ENCODE peak calls at places on chromosomes 7 and 10, in nine cellular contexts. A is amniotic epithelial cell; L is CD8-positive, alpha-beta T cell; G is NCI-H2081; J is heart right ventricle; M is A172; O is WTC11; E is CD4-positive, alpha-beta T cell; F is A549. B is an unnamed sample.

GRCh38 chr10:130748409-130749057 is 563.0 kb downstream of the TCERG1L start:
- DNase-seq in O (no peak), F (no peak), E (no peak), G (no peak), M (no peak), A (no peak), J (no peak), L (no peak), B (no peak)

GRCh38 chr7:116528008-116528789 is 3.4 kb downstream of the CAV1 start:
- DNase-seq in O (no peak), A (peak; percentile 97), E (no peak), G (no peak), L (no peak), M (peak; percentile 92), F (peak; percentile 64), J (peak; percentile 31), B (no peak)

GRCh38 chr7:108815815-108816214 is 246.1 kb downstream of the DNAJB9 start:
- DNase-seq in L (no peak), A (no peak), E (no peak), O (no peak), G (no peak), F (no peak), J (no peak), M (no peak), B (no peak)

GRCh38 chr7:13321321-13321720 is 633.9 kb downstream of the ARL4A start:
- DNase-seq in J (no peak), E (no peak), G (no peak), O (no peak), A (no peak), M (no peak), L (no peak), F (no peak), B (no peak)

GRCh38 chr7:159006610-159007130 is 138.0 kb downstream of the VIPR2 start:
- DNase-seq in F (no peak), A (no peak), G (no peak), L (no peak), J (no peak), O (no peak), M (no peak), E (no peak), B (no peak)

GRCh38 chr7:149725916-149726315 is 47.5 kb downstream of the ZNF467 start:
- DNase-seq in G (no peak), A (no peak), O (no peak), M (no peak), L (no peak), F (no peak), E (no peak), J (no peak), B (no peak)

GRCh38 chr10:33056828-33057227 is 98.8 kb upstream of the ITGB1 start:
- DNase-seq in E (no peak), A (no peak), M (no peak), L (no peak), F (no peak), O (no peak), G (no peak), J (no peak), B (no peak)

GRCh38 chr10:16585103-16585502 is 63.4 kb upstream of the C1QL3 start:
- DNase-seq in O (no peak), M (no peak), F (no peak), G (no peak), J (no peak), A (no peak), E (no peak), L (no peak), B (no peak)

GRCh38 chr7:20241491-20242261 is 24.5 kb upstream of the MACC1 start:
- DNase-seq in O (no peak), M (peak; percentile 30), G (no peak), E (no peak), J (no peak), L (no peak), F (no peak), A (peak; percentile 16), B (no peak)

GRCh38 chr7:35007768-35008167 is 29.5 kb downstream of the DPY19L1 start:
- DNase-seq in M (no peak), J (no peak), L (no peak), E (no peak), A (no peak), G (no peak), F (no peak), O (no peak), B (no peak)

GRCh38 chr10:15817407-15818046 is 42.8 kb downstream of the MINDY3 start:
- DNase-seq in M (peak; percentile 4), G (no peak), L (no peak), J (no peak), O (no peak), E (no peak), A (no peak), F (no peak), B (no peak)

B was measured in T-cell.